ENCODE peak calls at places on chromosomes 7 and 10, in four cellular contexts. One of them, this sample, is unnamed.
A peak's percentile ranks its signal among the peaks of the same experiment; 100 is the strongest.

GRCh38 chr10:130136214-130137076 is at the start of gene GLRX3:
- DNase-seq in hypothalamus: peak; percentile 72
- DNase-seq in Calu3: peak; percentile 87
- DNase-seq in esophagus squamous epithelium: peak; percentile 21
- DNase-seq in this sample: peak; percentile 98

GRCh38 chr10:12186324-12186723 is 9.4 kb downstream of the NUDT5 start:
- DNase-seq in hypothalamus: no peak
- DNase-seq in Calu3: no peak
- DNase-seq in esophagus squamous epithelium: no peak
- DNase-seq in this sample: no peak

GRCh38 chr7:20301311-20301939 is 29.3 kb upstream of the ITGB8 start:
- DNase-seq in hypothalamus: no peak
- DNase-seq in Calu3: no peak
- DNase-seq in esophagus squamous epithelium: no peak
- DNase-seq in this sample: no peak

GRCh38 chr7:105769951-105770628 is 106.3 kb downstream of the ATXN7L1 start:
- DNase-seq in hypothalamus: no peak
- DNase-seq in Calu3: peak; percentile 34
- DNase-seq in esophagus squamous epithelium: no peak
- DNase-seq in this sample: no peak

GRCh38 chr10:43407148-43407575 is 1.8 kb downstream of the HNRNPF start:
- DNase-seq in hypothalamus: peak; percentile 35
- DNase-seq in Calu3: peak; percentile 55
- DNase-seq in esophagus squamous epithelium: no peak
- DNase-seq in this sample: peak; percentile 66

GRCh38 chr10:42962120-42962901 is 114.6 kb upstream of the RET start:
- DNase-seq in hypothalamus: no peak
- DNase-seq in Calu3: no peak
- DNase-seq in esophagus squamous epithelium: no peak
- DNase-seq in this sample: no peak

GRCh38 chr7:42070068-42070467 is 166.9 kb downstream of the GLI3 start:
- DNase-seq in hypothalamus: no peak
- DNase-seq in Calu3: no peak
- DNase-seq in esophagus squamous epithelium: no peak
- DNase-seq in this sample: no peak

GRCh38 chr7:150514748-150515222 is at the start of gene GIMAP7:
- DNase-seq in hypothalamus: no peak
- DNase-seq in Calu3: no peak
- DNase-seq in esophagus squamous epithelium: no peak
- DNase-seq in this sample: no peak

GRCh38 chr10:122044713-122045112 is 55.8 kb downstream of the TACC2 start:
- DNase-seq in hypothalamus: no peak
- DNase-seq in Calu3: no peak
- DNase-seq in esophagus squamous epithelium: no peak
- DNase-seq in this sample: no peak

GRCh38 chr7:133331861-133332260 is 79.0 kb downstream of the EXOC4 start:
- DNase-seq in hypothalamus: no peak
- DNase-seq in Calu3: no peak
- DNase-seq in esophagus squamous epithelium: no peak
- DNase-seq in this sample: peak; percentile 13

GRCh38 chr7:46281071-46281470 is 360.0 kb upstream of the IGFBP3 start:
- DNase-seq in hypothalamus: no peak
- DNase-seq in Calu3: peak; percentile 22
- DNase-seq in esophagus squamous epithelium: no peak
- DNase-seq in this sample: no peak

GRCh38 chr7:44394112-44394447 is 68.7 kb upstream of the CAMK2B start:
- DNase-seq in hypothalamus: no peak
- DNase-seq in Calu3: no peak
- DNase-seq in esophagus squamous epithelium: no peak
- DNase-seq in this sample: no peak

GRCh38 chr7:83466956-83467355 is 182.0 kb downstream of the SEMA3E start:
- DNase-seq in hypothalamus: no peak
- DNase-seq in Calu3: no peak
- DNase-seq in esophagus squamous epithelium: no peak
- DNase-seq in this sample: no peak

GRCh38 chr7:4633012-4633411 is 49.1 kb upstream of the FOXK1 start:
- DNase-seq in hypothalamus: no peak
- DNase-seq in Calu3: peak; percentile 65
- DNase-seq in esophagus squamous epithelium: no peak
- DNase-seq in this sample: no peak

GRCh38 chr10:7409045-7409731 is 1.6 kb downstream of the SFMBT2 start:
- DNase-seq in hypothalamus: peak; percentile 49
- DNase-seq in Calu3: no peak
- DNase-seq in esophagus squamous epithelium: no peak
- DNase-seq in this sample: peak; percentile 54

GRCh38 chr7:149261321-149261828 is 621 bp upstream of the ZNF783 start:
- DNase-seq in hypothalamus: no peak
- DNase-seq in Calu3: no peak
- DNase-seq in esophagus squamous epithelium: no peak
- DNase-seq in this sample: no peak

GRCh38 chr7:41247128-41247865 is 455.6 kb downstream of the INHBA start:
- DNase-seq in hypothalamus: no peak
- DNase-seq in Calu3: peak; percentile 69
- DNase-seq in esophagus squamous epithelium: no peak
- DNase-seq in this sample: no peak

GRCh38 chr10:124323145-124323725 is 95.5 kb downstream of the OAT start:
- DNase-seq in hypothalamus: no peak
- DNase-seq in Calu3: no peak
- DNase-seq in esophagus squamous epithelium: no peak
- DNase-seq in this sample: no peak

GRCh38 chr7:41930538-41931262 is 227.8 kb upstream of the INHBA start:
- DNase-seq in hypothalamus: no peak
- DNase-seq in Calu3: no peak
- DNase-seq in esophagus squamous epithelium: no peak
- DNase-seq in this sample: no peak

GRCh38 chr7:65976659-65977196 is 5.3 kb downstream of the GUSB start:
- DNase-seq in hypothalamus: no peak
- DNase-seq in Calu3: no peak
- DNase-seq in esophagus squamous epithelium: no peak
- DNase-seq in this sample: no peak

GRCh38 chr10:105974803-105975456 is 1189.6 kb downstream of the SORCS1 start:
- DNase-seq in hypothalamus: no peak
- DNase-seq in Calu3: no peak
- DNase-seq in esophagus squamous epithelium: no peak
- DNase-seq in this sample: no peak

GRCh38 chr7:69610675-69611037 is 12.4 kb downstream of the AUTS2 start:
- DNase-seq in hypothalamus: no peak
- DNase-seq in Calu3: no peak
- DNase-seq in esophagus squamous epithelium: no peak
- DNase-seq in this sample: no peak

GRCh38 chr10:96044686-96045085 is 1.3 kb downstream of the CCNJ start:
- DNase-seq in hypothalamus: no peak
- DNase-seq in Calu3: no peak
- DNase-seq in esophagus squamous epithelium: no peak
- DNase-seq in this sample: no peak

GRCh38 chr10:12466701-12467100 is 117.4 kb downstream of the CAMK1D start:
- DNase-seq in hypothalamus: no peak
- DNase-seq in Calu3: no peak
- DNase-seq in esophagus squamous epithelium: no peak
- DNase-seq in this sample: no peak

GRCh38 chr10:93062499-93063216 is 2.1 kb downstream of the CYP26C1 start:
- DNase-seq in hypothalamus: no peak
- DNase-seq in Calu3: no peak
- DNase-seq in esophagus squamous epithelium: no peak
- DNase-seq in this sample: no peak

GRCh38 chr10:117818696-117819095 is 228.0 kb downstream of the RAB11FIP2 start:
- DNase-seq in hypothalamus: no peak
- DNase-seq in Calu3: no peak
- DNase-seq in esophagus squamous epithelium: no peak
- DNase-seq in this sample: no peak

GRCh38 chr7:136086712-136087111 is 109.6 kb upstream of the MTPN start:
- DNase-seq in hypothalamus: peak; percentile 47
- DNase-seq in Calu3: peak; percentile 54
- DNase-seq in esophagus squamous epithelium: no peak
- DNase-seq in this sample: peak; percentile 59

GRCh38 chr10:118501637-118502440 is 93.6 kb downstream of the PRLHR start:
- DNase-seq in hypothalamus: no peak
- DNase-seq in Calu3: no peak
- DNase-seq in esophagus squamous epithelium: no peak
- DNase-seq in this sample: no peak

GRCh38 chr10:69446650-69447151 is 4.6 kb upstream of the TSPAN15 start:
- DNase-seq in hypothalamus: no peak
- DNase-seq in Calu3: peak; percentile 62
- DNase-seq in esophagus squamous epithelium: no peak
- DNase-seq in this sample: no peak

GRCh38 chr10:74165530-74165901 is 14.5 kb downstream of the ADK start:
- DNase-seq in hypothalamus: no peak
- DNase-seq in Calu3: no peak
- DNase-seq in esophagus squamous epithelium: no peak
- DNase-seq in this sample: no peak

GRCh38 chr10:132064771-132065437 is 842 bp upstream of the JAKMIP3 start:
- DNase-seq in hypothalamus: no peak
- DNase-seq in Calu3: no peak
- DNase-seq in esophagus squamous epithelium: no peak
- DNase-seq in this sample: no peak

GRCh38 chr10:1364151-1364910 is 308.1 kb downstream of the WDR37 start:
- DNase-seq in hypothalamus: no peak
- DNase-seq in Calu3: no peak
- DNase-seq in esophagus squamous epithelium: no peak
- DNase-seq in this sample: no peak